ENCODE peak calls at places on chromosome 6, in six cellular contexts. U, N, D, P, T and B are unnamed samples.

GRCh38 chr6:157221049-157221816 is 102.1 kb downstream of the TMEM242 start:
- DNase-seq in T (peak; percentile 74), D (no peak), U (peak; percentile 63), P (peak; percentile 74), N (peak; percentile 65), B (peak; percentile 80)

GRCh38 chr6:96499781-96500180 is 21.8 kb upstream of the UFL1 start:
- DNase-seq in N (no peak), D (no peak), U (no peak), T (no peak), P (no peak), B (no peak)

GRCh38 chr6:115783402-115784061 is 277.2 kb downstream of the FRK start:
- DNase-seq in P (peak; percentile 79), U (no peak), N (no peak), D (no peak), T (no peak), B (no peak)

GRCh38 chr6:146169872-146170271 is 141.0 kb downstream of the GRM1 start:
- DNase-seq in U (no peak), T (no peak), N (no peak), P (no peak), D (no peak), B (no peak)

GRCh38 chr6:30533460-30534294 is 22.6 kb downstream of the GNL1 start:
- DNase-seq in P (no peak), U (no peak), T (no peak), D (no peak), N (no peak), B (no peak)

GRCh38 chr6:22668307-22668706 is 98.9 kb downstream of the HDGFL1 start:
- DNase-seq in P (no peak), T (no peak), U (peak; percentile 60), N (no peak), D (no peak), B (no peak)

GRCh38 chr6:105545947-105546710 is 143.2 kb upstream of the PREP start:
- DNase-seq in D (no peak), T (no peak), U (peak; percentile 63), N (no peak), P (peak; percentile 72), B (no peak)

GRCh38 chr6:56764081-56764566 is 121.4 kb upstream of the DST start:
- DNase-seq in T (peak; percentile 47), D (no peak), P (peak; percentile 62), N (no peak), U (peak; percentile 53), B (peak; percentile 57)

GRCh38 chr6:118509009-118509617 is 39.0 kb upstream of the PLN start:
- DNase-seq in D (peak; percentile 13), P (peak; percentile 22), T (peak; percentile 14), U (peak; percentile 55), N (peak; percentile 53), B (no peak)

GRCh38 chr6:147022041-147022440 is 182.2 kb upstream of the STXBP5 start:
- DNase-seq in T (peak; percentile 5), N (no peak), P (peak; percentile 56), D (no peak), U (peak; percentile 48), B (no peak)

GRCh38 chr6:144834426-144835038 is 549.4 kb downstream of the UTRN start:
- DNase-seq in P (no peak), N (no peak), D (no peak), U (no peak), T (no peak), B (no peak)

GRCh38 chr6:159342146-159342545 is 172.9 kb downstream of the FNDC1 start:
- DNase-seq in D (no peak), T (no peak), U (no peak), P (no peak), N (no peak), B (no peak)

GRCh38 chr6:143615785-143616184 is 62.0 kb upstream of the PHACTR2 start:
- DNase-seq in U (no peak), P (no peak), D (no peak), T (no peak), N (no peak), B (no peak)

GRCh38 chr6:156948807-156949206 is 171.6 kb downstream of the ARID1B start:
- DNase-seq in T (peak; percentile 77), U (peak; percentile 97), P (peak; percentile 80), N (no peak), D (no peak), B (no peak)

GRCh38 chr6:139886396-139886795 is 511.9 kb upstream of the CITED2 start:
- DNase-seq in P (no peak), D (no peak), T (no peak), N (no peak), U (no peak), B (no peak)

GRCh38 chr6:105993341-105993740 is 92.8 kb upstream of the PRDM1 start:
- DNase-seq in P (no peak), D (peak; percentile 55), N (peak; percentile 19), U (peak; percentile 33), T (no peak), B (peak; percentile 50)

GRCh38 chr6:111770263-111771083 is 102.8 kb downstream of the FYN start:
- DNase-seq in N (no peak), T (no peak), D (no peak), P (no peak), U (no peak), B (no peak)

GRCh38 chr6:2688416-2689064 is 62.2 kb downstream of the MYLK4 start:
- DNase-seq in T (peak; percentile 51), U (peak; percentile 90), P (peak; percentile 90), N (peak; percentile 3), D (no peak), B (no peak)

GRCh38 chr6:165769884-165770283 is 106.8 kb upstream of the PDE10A start:
- DNase-seq in T (no peak), U (no peak), D (no peak), N (no peak), P (no peak), B (no peak)

GRCh38 chr6:28239636-28240035 is 12.4 kb downstream of the ZKSCAN4 start:
- DNase-seq in P (no peak), N (no peak), U (no peak), T (no peak), D (no peak), B (no peak)

GRCh38 chr6:74434165-74434564 is 738.2 kb downstream of the CD109 start:
- DNase-seq in P (no peak), N (no peak), T (no peak), D (no peak), U (no peak), B (no peak)

GRCh38 chr6:33909737-33910136 is 105.9 kb upstream of the MLN start:
- DNase-seq in P (no peak), T (no peak), U (no peak), N (no peak), D (no peak), B (no peak)

GRCh38 chr6:52553158-52553557 is 23.7 kb downstream of the TRAM2 start:
- DNase-seq in N (no peak), D (no peak), P (no peak), U (no peak), T (no peak), B (no peak)

GRCh38 chr6:150711584-150712501 is 112.2 kb downstream of the PLEKHG1 start:
- DNase-seq in P (no peak), N (no peak), D (no peak), U (no peak), T (no peak), B (no peak)

GRCh38 chr6:163438298-163438939 is 23.9 kb downstream of the QKI start:
- DNase-seq in P (no peak), D (no peak), U (peak; percentile 27), N (no peak), T (no peak), B (no peak)